ENCODE peak calls at places on chromosome 12, in six cellular contexts. R, Q, W, U, J and F are unnamed samples.

GRCh38 chr12:123085046-123085445 is 65.8 kb downstream of the PITPNM2 start:
- DNase-seq in R (no peak), Q (no peak), W (no peak), U (no peak), J (peak), F (no peak)

GRCh38 chr12:130335517-130336392 is 1.9 kb upstream of the PIWIL1 start:
- DNase-seq in R (no peak), Q (no peak), W (peak), U (no peak), J (peak), F (peak)

GRCh38 chr12:32901553-32901952 is 5.0 kb upstream of the PKP2 start:
- DNase-seq in R (no peak), Q (no peak), W (no peak), U (no peak), J (no peak), F (peak)

GRCh38 chr12:55927588-55928502 is at the start of gene PYM1:
- DNase-seq in R (peak), Q (peak), W (peak), U (peak), J (peak), F (peak)

GRCh38 chr12:115190191-115190590 is 506.2 kb upstream of the TBX3 start:
- DNase-seq in R (no peak), Q (no peak), W (no peak), U (no peak), J (no peak), F (no peak)

GRCh38 chr12:38154096-38155019 is 162.2 kb upstream of the ALG10B start:
- DNase-seq in R (no peak), Q (no peak), W (no peak), U (no peak), J (no peak), F (no peak)

GRCh38 chr12:116794725-116795124 is 56.6 kb downstream of the RNFT2 start:
- DNase-seq in R (no peak), Q (no peak), W (no peak), U (no peak), J (no peak), F (no peak)

GRCh38 chr12:13980548-13981295 is 680 bp downstream of the GRIN2B start:
- DNase-seq in R (no peak), Q (peak), W (peak), U (no peak), J (no peak), F (no peak)

GRCh38 chr12:29591140-29592020 is 93.9 kb upstream of the OVCH1 start:
- DNase-seq in R (no peak), Q (no peak), W (peak), U (peak), J (no peak), F (no peak)

GRCh38 chr12:110874781-110875180 is 28.0 kb downstream of the CCDC63 start:
- DNase-seq in R (no peak), Q (no peak), W (no peak), U (no peak), J (no peak), F (no peak)

GRCh38 chr12:80442426-80443222 is 1.4 kb upstream of the PTPRQ start:
- DNase-seq in R (no peak), Q (no peak), W (no peak), U (no peak), J (no peak), F (no peak)

GRCh38 chr12:109793826-109794501 is 39.2 kb downstream of the TRPV4 start:
- DNase-seq in R (no peak), Q (no peak), W (no peak), U (no peak), J (no peak), F (no peak)
- TF ChIP-seq CTCF in R (no peak), Q (no peak), W (no peak), U (no peak), J (no peak), F (no peak)

GRCh38 chr12:65014504-65015271 is 106.4 kb downstream of the WIF1 start:
- DNase-seq in R (no peak), Q (no peak), W (no peak), U (no peak), J (no peak), F (no peak)
- H3K4me3 ChIP-seq in R (no peak), Q (no peak), W (no peak), U (no peak), J (no peak), F (no peak)

GRCh38 chr12:106080786-106081185 is 58.0 kb downstream of the NUAK1 start:
- DNase-seq in R (no peak), Q (no peak), W (no peak), U (no peak), J (no peak), F (no peak)
- H3K27ac ChIP-seq in R (peak), Q (peak), W (peak), U (no peak), J (no peak), F (no peak)

DNA sequence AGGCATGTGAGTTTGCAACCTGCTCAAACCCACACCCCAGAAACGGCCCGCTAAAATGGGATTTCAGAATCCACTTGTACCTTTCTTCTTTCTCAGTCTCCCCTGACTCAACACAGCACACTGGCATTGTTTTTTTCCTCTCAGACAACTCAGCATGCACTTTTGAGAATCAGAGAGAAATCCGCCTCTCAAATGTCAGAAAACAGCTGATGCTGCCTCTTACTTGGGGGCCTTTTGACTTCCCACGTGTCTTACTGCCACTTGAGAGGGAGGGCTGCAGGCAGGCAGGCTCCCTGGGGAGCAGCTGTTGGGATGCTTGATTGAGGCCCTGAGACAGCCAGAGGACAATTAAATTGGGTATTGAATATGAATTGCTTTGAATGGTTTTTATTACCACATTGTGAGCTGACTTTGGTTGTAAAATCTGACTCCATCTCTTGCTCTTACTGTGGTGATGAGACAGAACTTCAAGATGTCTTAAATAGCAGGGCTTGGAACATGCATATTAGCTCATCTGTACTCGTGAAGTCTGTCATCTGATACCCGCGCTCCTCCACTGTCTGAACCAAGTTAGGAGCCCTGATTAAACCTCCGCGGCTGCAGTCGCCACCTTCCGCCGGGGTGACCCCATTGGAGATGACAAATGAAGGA is 96.7 kb downstream of the APAF1 start:
- DNase-seq in R (no peak), Q (no peak), W (no peak), U (no peak), J (no peak), F (no peak)
- TF ChIP-seq CTCF in R (no peak), Q (no peak), W (no peak), U (no peak), J (no peak), F (no peak)

GRCh38 chr12:118015944-118016343 is 559 bp upstream of the RFC5 start:
- DNase-seq in R (no peak), Q (no peak), W (no peak), U (no peak), J (no peak), F (no peak)

GRCh38 chr12:118015306-118015705 is 1.2 kb upstream of the RFC5 start:
- DNase-seq in R (no peak), Q (no peak), W (no peak), U (no peak), J (no peak), F (no peak)

GRCh38 chr12:118020036-118020435 is 3.5 kb downstream of the RFC5 start:
- DNase-seq in R (no peak), Q (no peak), W (no peak), U (no peak), J (no peak), F (no peak)

GRCh38 chr12:118016424-118017264 is at the start of gene RFC5:
- DNase-seq in R (peak), Q (peak), W (peak), U (peak), J (peak), F (peak)

GRCh38 chr12:118017926-118018325 is 1.4 kb downstream of the RFC5 start:
- DNase-seq in R (no peak), Q (no peak), W (no peak), U (no peak), J (no peak), F (no peak)
- H3K4me3 ChIP-seq in R (no peak), Q (no peak), W (no peak), U (no peak), J (peak), F (no peak)

GRCh38 chr12:12870454-12870853 is 20.9 kb upstream of the GPRC5A start:
- DNase-seq in R (no peak), Q (no peak), W (no peak), U (no peak), J (no peak), F (peak)
- H3K27ac ChIP-seq in R (no peak), Q (no peak), W (no peak), U (no peak), J (no peak), F (peak)

DNA sequence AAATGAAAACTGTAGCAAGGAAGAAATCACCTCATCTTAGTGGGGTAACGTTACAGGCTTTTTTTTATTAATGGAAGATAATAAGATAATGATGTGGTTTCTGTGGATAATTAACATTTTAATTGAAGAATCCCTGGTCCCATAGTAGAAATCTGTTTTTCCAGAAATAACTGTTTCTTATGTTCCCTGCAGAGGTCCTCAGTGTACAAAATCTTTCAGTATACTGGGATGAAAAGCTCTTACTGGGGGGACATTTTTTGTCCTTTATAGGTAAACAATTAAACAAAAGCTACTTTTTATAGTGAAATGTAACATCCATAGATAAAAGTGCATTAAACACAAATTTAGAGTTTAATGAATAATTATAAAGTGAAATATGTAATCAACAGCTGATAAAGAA is 312.2 kb downstream of the ATXN7L3B start:
- DNase-seq in R (no peak), Q (no peak), W (no peak), U (no peak), J (no peak), F (no peak)
- TF ChIP-seq CTCF in R (no peak), Q (no peak), W (no peak), U (no peak), J (no peak), F (no peak)